ENCODE peak calls at places on chromosome 16, in four cellular contexts. One of them, this sample, is unnamed.

GRCh38 chr16:66476328-66477027 is 49.4 kb downstream of the BEAN1 start:
- DNase-seq in H1: no peak
- DNase-seq in neuronal stem cell: no peak
- DNase-seq in H9: peak; percentile 76
- DNase-seq in this sample: peak; percentile 50

GRCh38 chr16:65967376-65967775 is 399.1 kb upstream of the CDH5 start:
- DNase-seq in H1: no peak
- DNase-seq in neuronal stem cell: no peak
- DNase-seq in H9: no peak
- DNase-seq in this sample: no peak

GRCh38 chr16:47392114-47392513 is 68.7 kb downstream of the ITFG1 start:
- DNase-seq in H1: no peak
- DNase-seq in neuronal stem cell: no peak
- DNase-seq in H9: no peak
- DNase-seq in this sample: no peak

GRCh38 chr16:7183768-7184167 is 148.9 kb upstream of the RBFOX1 start:
- DNase-seq in H1: no peak
- DNase-seq in neuronal stem cell: no peak
- DNase-seq in H9: no peak
- DNase-seq in this sample: no peak

GRCh38 chr16:55501549-55502322 is 7.1 kb upstream of the LPCAT2 start:
- DNase-seq in H1: no peak
- DNase-seq in neuronal stem cell: no peak
- DNase-seq in H9: peak; percentile 48
- DNase-seq in this sample: peak; percentile 36

GRCh38 chr16:14172200-14172805 is 101.2 kb downstream of the MRTFB start:
- DNase-seq in H1: no peak
- DNase-seq in neuronal stem cell: no peak
- DNase-seq in H9: no peak
- DNase-seq in this sample: no peak

GRCh38 chr16:66049865-66050264 is 316.6 kb upstream of the CDH5 start:
- DNase-seq in H1: no peak
- DNase-seq in neuronal stem cell: no peak
- DNase-seq in H9: no peak
- DNase-seq in this sample: no peak

GRCh38 chr16:9033125-9033830 is 58.2 kb upstream of the HAPSTR1 start:
- DNase-seq in H1: no peak
- DNase-seq in neuronal stem cell: peak; percentile 35
- DNase-seq in H9: peak; percentile 68
- DNase-seq in this sample: peak; percentile 91

GRCh38 chr16:65576631-65577030 is 454.8 kb upstream of the CDH11 start:
- DNase-seq in H1: peak; percentile 43
- DNase-seq in neuronal stem cell: no peak
- DNase-seq in H9: peak; percentile 88
- DNase-seq in this sample: peak; percentile 83

GRCh38 chr16:67170168-67170947 is at the start of gene NOL3:
- DNase-seq in H1: no peak
- DNase-seq in neuronal stem cell: no peak
- DNase-seq in H9: peak; percentile 93
- DNase-seq in this sample: peak; percentile 90

GRCh38 chr16:78770353-78771091 is 671.1 kb downstream of the WWOX start:
- DNase-seq in H1: peak; percentile 77
- DNase-seq in neuronal stem cell: peak; percentile 43
- DNase-seq in H9: peak; percentile 89
- DNase-seq in this sample: peak; percentile 89

GRCh38 chr16:89586853-89587252 is 11.3 kb downstream of the CPNE7 start:
- DNase-seq in H1: no peak
- DNase-seq in neuronal stem cell: no peak
- DNase-seq in H9: no peak
- DNase-seq in this sample: no peak

GRCh38 chr16:88634994-88635670 is 3.2 kb upstream of the IL17C start:
- DNase-seq in H1: no peak
- DNase-seq in neuronal stem cell: no peak
- DNase-seq in H9: no peak
- DNase-seq in this sample: peak; percentile 23

GRCh38 chr16:67565470-67566100 is 3.3 kb downstream of the CTCF start:
- DNase-seq in H1: no peak
- DNase-seq in neuronal stem cell: no peak
- DNase-seq in H9: no peak
- DNase-seq in this sample: no peak

GRCh38 chr16:63080736-63081135 is 1044.5 kb upstream of the CDH8 start:
- DNase-seq in H1: no peak
- DNase-seq in neuronal stem cell: no peak
- DNase-seq in H9: no peak
- DNase-seq in this sample: peak; percentile 72

GRCh38 chr16:81537721-81538561 is 93.3 kb downstream of the CMIP start:
- DNase-seq in H1: no peak
- DNase-seq in neuronal stem cell: no peak
- DNase-seq in H9: no peak
- DNase-seq in this sample: no peak

GRCh38 chr16:75244844-75245758 is 6.3 kb downstream of the BCAR1 start:
- DNase-seq in H1: peak; percentile 70
- DNase-seq in neuronal stem cell: peak; percentile 75
- DNase-seq in H9: peak; percentile 95
- DNase-seq in this sample: peak; percentile 98

GRCh38 chr16:1261131-1261917 is 5.5 kb downstream of the TPSD1 start:
- DNase-seq in H1: no peak
- DNase-seq in neuronal stem cell: no peak
- DNase-seq in H9: peak; percentile 65
- DNase-seq in this sample: peak; percentile 54

GRCh38 chr16:1258218-1258587 is 2.3 kb downstream of the TPSD1 start:
- DNase-seq in H1: no peak
- DNase-seq in neuronal stem cell: no peak
- DNase-seq in H9: no peak
- DNase-seq in this sample: no peak

GRCh38 chr16:1260101-1260670 is 4.3 kb downstream of the TPSD1 start:
- DNase-seq in H1: no peak
- DNase-seq in neuronal stem cell: no peak
- DNase-seq in H9: no peak
- DNase-seq in this sample: no peak

GRCh38 chr16:1258906-1259759 is 3.3 kb downstream of the TPSD1 start:
- DNase-seq in H1: no peak
- DNase-seq in neuronal stem cell: no peak
- DNase-seq in H9: no peak
- DNase-seq in this sample: no peak

GRCh38 chr16:1259760-1260068 is 3.8 kb downstream of the TPSD1 start:
- DNase-seq in H1: no peak
- DNase-seq in neuronal stem cell: no peak
- DNase-seq in H9: no peak
- DNase-seq in this sample: no peak
- H2AK5ac ChIP-seq in H1: no peak overlapping the region
- H2AK5ac ChIP-seq in neuronal stem cell: peak overlapping the region; percentile 92
- H2AK5ac ChIP-seq in H9: no peak overlapping the region
- H2AK5ac ChIP-seq in this sample: no peak overlapping the region

GRCh38 chr16:56609463-56609921 is 1.1 kb downstream of the MT2A start:
- DNase-seq in H1: no peak
- DNase-seq in neuronal stem cell: no peak
- DNase-seq in H9: no peak
- DNase-seq in this sample: no peak
- H2BK5ac ChIP-seq in H1: no peak overlapping the region
- H2BK5ac ChIP-seq in neuronal stem cell: no peak overlapping the region
- H2BK5ac ChIP-seq in H9: no peak overlapping the region
- H2BK5ac ChIP-seq in this sample: no peak overlapping the region

GRCh38 chr16:73047536-73048291 is at the start of gene ZFHX3:
- DNase-seq in H1: no peak
- DNase-seq in neuronal stem cell: no peak
- DNase-seq in H9: peak; percentile 83
- DNase-seq in this sample: peak; percentile 67
- H2AK5ac ChIP-seq in H1: no peak within 1 kb of the TSS
- H2AK5ac ChIP-seq in neuronal stem cell: peak within 1 kb of the TSS; percentile 68
- H2AK5ac ChIP-seq in H9: no peak within 1 kb of the TSS
- H2AK5ac ChIP-seq in this sample: no peak within 1 kb of the TSS

GRCh38 chr16:72372082-72372615 is 200.2 kb upstream of the PMFBP1 start:
- DNase-seq in H1: no peak
- DNase-seq in neuronal stem cell: no peak
- DNase-seq in H9: no peak
- DNase-seq in this sample: no peak
- H2BK5ac ChIP-seq in H1: no peak overlapping the region
- H2BK5ac ChIP-seq in neuronal stem cell: no peak overlapping the region
- H2BK5ac ChIP-seq in H9: no peak overlapping the region
- H2BK5ac ChIP-seq in this sample: no peak overlapping the region

DNA sequence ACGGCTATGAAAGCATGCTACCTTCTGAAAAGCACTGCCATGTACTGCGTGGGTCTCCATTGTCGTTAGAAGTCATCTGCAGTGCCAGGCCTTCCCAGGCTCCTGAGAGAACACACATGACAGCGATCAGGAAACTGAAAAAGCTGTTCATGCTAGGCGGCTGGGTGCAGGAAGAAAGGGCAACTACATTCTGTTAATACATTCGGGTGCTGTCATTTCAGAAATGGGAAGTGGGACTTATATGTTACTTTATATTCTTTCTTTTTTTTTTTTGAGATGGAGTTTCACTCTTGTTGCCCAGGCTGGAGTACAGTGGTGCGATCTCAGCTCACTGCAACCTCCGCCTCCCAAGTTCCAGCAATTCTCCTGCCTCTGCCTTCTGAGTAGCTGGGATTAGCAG is 19.9 kb downstream of the CFAP20 start:
- DNase-seq in H1: no peak
- DNase-seq in neuronal stem cell: no peak
- DNase-seq in H9: no peak
- DNase-seq in this sample: no peak
- H2AK5ac ChIP-seq in H1: no peak overlapping the region
- H2AK5ac ChIP-seq in neuronal stem cell: no peak overlapping the region
- H2AK5ac ChIP-seq in H9: no peak overlapping the region
- H2AK5ac ChIP-seq in this sample: no peak overlapping the region

GRCh38 chr16:1532771-1533170 is 695 bp upstream of the TMEM204 start:
- DNase-seq in H1: no peak
- DNase-seq in neuronal stem cell: no peak
- DNase-seq in H9: no peak
- DNase-seq in this sample: no peak
- H2BK5ac ChIP-seq in H1: no peak overlapping the region
- H2BK5ac ChIP-seq in neuronal stem cell: no peak overlapping the region
- H2BK5ac ChIP-seq in H9: no peak overlapping the region
- H2BK5ac ChIP-seq in this sample: no peak overlapping the region

GRCh38 chr16:86076606-86077005 is 177.6 kb downstream of the IRF8 start:
- DNase-seq in H1: no peak
- DNase-seq in neuronal stem cell: no peak
- DNase-seq in H9: no peak
- DNase-seq in this sample: no peak

GRCh38 chr16:86074651-86075487 is 175.9 kb downstream of the IRF8 start:
- DNase-seq in H1: no peak
- DNase-seq in neuronal stem cell: peak; percentile 55
- DNase-seq in H9: peak; percentile 82
- DNase-seq in this sample: peak; percentile 81

GRCh38 chr16:86075488-86075785 is 176.5 kb downstream of the IRF8 start:
- DNase-seq in H1: no peak
- DNase-seq in neuronal stem cell: no peak
- DNase-seq in H9: peak; percentile 10
- DNase-seq in this sample: no peak

GRCh38 chr16:86077243-86077940 is 178.4 kb downstream of the IRF8 start:
- DNase-seq in H1: no peak
- DNase-seq in neuronal stem cell: no peak
- DNase-seq in H9: peak; percentile 7
- DNase-seq in this sample: no peak

GRCh38 chr16:86075839-86076440 is 177.0 kb downstream of the IRF8 start:
- DNase-seq in H1: no peak
- DNase-seq in neuronal stem cell: no peak
- DNase-seq in H9: peak; percentile 3
- DNase-seq in this sample: no peak
- H2AK5ac ChIP-seq in H1: no peak overlapping the region
- H2AK5ac ChIP-seq in neuronal stem cell: no peak overlapping the region
- H2AK5ac ChIP-seq in H9: no peak overlapping the region
- H2AK5ac ChIP-seq in this sample: peak overlapping the region; percentile 47

DNA sequence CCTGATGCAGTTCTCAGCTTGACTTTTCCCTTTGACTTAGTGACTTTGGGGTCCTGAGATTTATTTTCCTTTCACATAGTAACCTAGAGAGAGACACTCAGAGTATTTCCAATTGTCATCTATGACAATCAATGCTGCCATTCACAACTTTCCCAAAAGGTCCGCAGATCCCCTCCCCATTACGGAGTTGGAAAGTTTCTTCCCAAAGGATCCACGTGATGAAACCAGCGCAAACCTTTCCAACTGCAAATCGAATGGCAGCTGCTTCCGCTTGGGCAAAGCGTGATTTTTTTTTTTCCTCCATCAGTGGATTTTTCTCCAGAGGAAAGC is 539 bp upstream of the FCSK start:
- DNase-seq in H1: no peak
- DNase-seq in neuronal stem cell: peak; percentile 62
- DNase-seq in H9: no peak
- DNase-seq in this sample: peak; percentile 84
- H2BK5ac ChIP-seq in H1: no peak overlapping the region
- H2BK5ac ChIP-seq in neuronal stem cell: peak overlapping the region; percentile 98
- H2BK5ac ChIP-seq in H9: no peak overlapping the region
- H2BK5ac ChIP-seq in this sample: no peak overlapping the region